ENCODE peak calls at places on chromosomes 2 and 18, in five cellular contexts. G, Z, D, Q and H are unnamed samples.

GRCh38 chr2:236606023-236606422 is 36.4 kb downstream of the ACKR3 start:
- DNase-seq in G (no peak), Z (no peak), D (no peak), Q (no peak), H (no peak)

GRCh38 chr2:133326651-133327397 is 241.4 kb downstream of the NCKAP5 start:
- DNase-seq in G (no peak), Z (no peak), D (no peak), Q (no peak), H (no peak)

GRCh38 chr18:75201936-75202335 is 7.0 kb downstream of the PTGR3 start:
- DNase-seq in G (no peak), Z (no peak), D (no peak), Q (no peak), H (no peak)

GRCh38 chr18:50428531-50429206 is 53.8 kb downstream of the SKA1 start:
- DNase-seq in G (no peak), Z (no peak), D (no peak), Q (no peak), H (no peak)

GRCh38 chr2:233098615-233099014 is 38.5 kb downstream of the INPP5D start:
- DNase-seq in G (no peak), Z (no peak), D (no peak), Q (no peak), H (no peak)

GRCh38 chr18:28178720-28179119 is 1.8 kb upstream of the CDH2 start:
- DNase-seq in G (no peak), Z (no peak), D (no peak), Q (peak; percentile 34), H (no peak)

GRCh38 chr2:166180951-166181812 is 53.4 kb upstream of the SCN1A start:
- DNase-seq in G (peak; percentile 74), Z (no peak), D (peak; percentile 57), Q (peak; percentile 74), H (no peak)

GRCh38 chr2:55120634-55121359 is 70.5 kb upstream of the RTN4 start:
- DNase-seq in G (peak; percentile 60), Z (no peak), D (no peak), Q (peak; percentile 47), H (no peak)

GRCh38 chr2:143034292-143035074 is 94.7 kb upstream of the ARHGAP15 start:
- DNase-seq in G (no peak), Z (peak; percentile 51), D (peak; percentile 85), Q (peak; percentile 81), H (no peak)

GRCh38 chr2:41870948-41871522 is 176.8 kb upstream of the PKDCC start:
- DNase-seq in G (no peak), Z (no peak), D (no peak), Q (no peak), H (no peak)

GRCh38 chr18:34543940-34544339 is 166.2 kb upstream of the DTNA start:
- DNase-seq in G (no peak), Z (no peak), D (no peak), Q (no peak), H (no peak)

GRCh38 chr18:61756244-61756643 is 136.6 kb downstream of the RNF152 start:
- DNase-seq in G (no peak), Z (no peak), D (no peak), Q (no peak), H (no peak)

GRCh38 chr18:80245781-80246655 is 1.3 kb downstream of the PARD6G start:
- DNase-seq in G (peak; percentile 75), Z (no peak), D (no peak), Q (peak; percentile 58), H (no peak)

GRCh38 chr18:36176739-36177138 is 10.6 kb upstream of the MOCOS start:
- DNase-seq in G (no peak), Z (no peak), D (no peak), Q (no peak), H (no peak)

GRCh38 chr2:98518106-98518505 is 73.4 kb downstream of the INPP4A start:
- DNase-seq in G (no peak), Z (no peak), D (peak; percentile 24), Q (no peak), H (no peak)

DNA sequence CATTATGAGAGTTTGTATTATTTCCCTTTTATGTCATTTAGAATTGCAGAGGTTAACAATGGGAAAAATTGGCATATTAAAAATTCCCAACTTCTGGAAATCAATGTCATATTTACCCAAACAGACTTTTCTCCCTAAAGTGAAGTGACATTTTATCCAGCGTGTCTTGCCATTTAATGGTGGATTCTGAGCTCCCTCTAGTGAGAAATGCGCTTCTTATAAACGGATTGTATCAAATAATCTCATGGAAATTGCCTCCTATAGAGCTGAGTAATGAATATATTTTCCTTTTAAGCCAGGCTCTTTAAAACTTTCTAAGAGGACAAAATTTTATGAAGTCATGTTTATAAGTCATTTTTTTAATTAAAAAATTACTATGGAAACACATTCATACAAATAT is 5.7 kb upstream of the GCFC2 start:
- DNase-seq in G (no peak), Z (no peak), D (no peak), Q (no peak), H (no peak)
- TF ChIP-seq CTCF in G (no peak), Z (no peak), D (no peak), Q (no peak), H (no peak)

GRCh38 chr2:16608661-16609643 is 56.7 kb downstream of the CYRIA start:
- DNase-seq in G (peak; percentile 96), Z (no peak), D (peak; percentile 78), Q (peak; percentile 87), H (peak; percentile 30)
- TF ChIP-seq CTCF in G (peak; percentile 98), Z (peak; percentile 99), D (peak; percentile 80), Q (peak; percentile 94), H (peak; percentile 94)

GRCh38 chr2:64369706-64370105 is 84.3 kb upstream of the LGALSL start:
- DNase-seq in G (no peak), Z (no peak), D (no peak), Q (no peak), H (no peak)

GRCh38 chr2:64371727-64372126 is 82.2 kb upstream of the LGALSL start:
- DNase-seq in G (no peak), Z (no peak), D (no peak), Q (no peak), H (no peak)

GRCh38 chr2:64363848-64364247 is 90.1 kb upstream of the LGALSL start:
- DNase-seq in G (no peak), Z (no peak), D (no peak), Q (no peak), H (no peak)

GRCh38 chr2:64367868-64368267 is 86.1 kb upstream of the LGALSL start:
- DNase-seq in G (no peak), Z (no peak), D (no peak), Q (no peak), H (no peak)

DNA sequence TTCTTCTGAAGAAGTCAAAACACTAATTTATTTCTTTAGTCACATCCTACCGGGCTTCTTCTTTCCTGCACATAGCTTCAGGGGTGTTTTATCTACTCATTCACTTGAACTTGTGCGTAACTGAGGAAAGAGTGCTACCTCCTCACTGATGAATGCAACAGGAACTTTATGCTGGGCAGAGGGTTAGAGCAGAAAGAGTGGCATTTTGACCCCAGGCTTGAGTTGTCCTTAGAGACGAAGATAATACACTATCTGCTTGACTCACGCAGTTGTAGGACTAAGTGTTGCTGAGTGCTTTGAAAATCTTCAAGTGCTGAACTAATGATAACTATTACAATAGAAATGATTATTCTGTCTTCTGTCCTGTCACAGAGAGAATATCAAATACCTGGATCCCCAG is 86.5 kb upstream of the LGALSL start:
- DNase-seq in G (no peak), Z (no peak), D (no peak), Q (no peak), H (no peak)
- TF ChIP-seq CTCF in G (no peak), Z (no peak), D (no peak), Q (no peak), H (no peak)

GRCh38 chr18:5995626-5996025 is 100.3 kb upstream of the TMEM200C start:
- DNase-seq in G (no peak), Z (no peak), D (no peak), Q (no peak), H (no peak)
- TF ChIP-seq CTCF in G (no peak), Z (no peak), D (no peak), Q (no peak), H (no peak)

GRCh38 chr2:121479882-121480522 is 50.7 kb upstream of the RNU4ATAC start:
- DNase-seq in G (no peak), Z (no peak), D (no peak), Q (peak; percentile 32), H (no peak)
- TF ChIP-seq CTCF in G (no peak), Z (peak; percentile 32), D (no peak), Q (peak; percentile 16), H (no peak)

GRCh38 chr2:19648583-19648982 is 253.2 kb downstream of the TTC32 start:
- DNase-seq in G (no peak), Z (no peak), D (no peak), Q (peak; percentile 28), H (no peak)

GRCh38 chr2:19649785-19650380 is 251.9 kb downstream of the TTC32 start:
- DNase-seq in G (no peak), Z (peak; percentile 98), D (no peak), Q (peak; percentile 56), H (no peak)

GRCh38 chr2:19651466-19651865 is 250.3 kb downstream of the TTC32 start:
- DNase-seq in G (no peak), Z (no peak), D (no peak), Q (no peak), H (no peak)

GRCh38 chr2:19646987-19647386 is 254.8 kb downstream of the TTC32 start:
- DNase-seq in G (no peak), Z (no peak), D (no peak), Q (no peak), H (no peak)

GRCh38 chr2:19649107-19649506 is 252.7 kb downstream of the TTC32 start:
- DNase-seq in G (no peak), Z (no peak), D (no peak), Q (no peak), H (no peak)
- TF ChIP-seq CTCF in G (no peak), Z (no peak), D (no peak), Q (no peak), H (no peak)

GRCh38 chr2:74887445-74887951 is 53.6 kb downstream of the HK2 start:
- DNase-seq in G (no peak), Z (no peak), D (no peak), Q (no peak), H (no peak)

GRCh38 chr2:74884866-74885265 is 50.9 kb downstream of the HK2 start:
- DNase-seq in G (no peak), Z (no peak), D (no peak), Q (no peak), H (no peak)

GRCh38 chr2:74887961-74888670 is 54.2 kb downstream of the HK2 start:
- DNase-seq in G (no peak), Z (no peak), D (no peak), Q (no peak), H (no peak)

GRCh38 chr2:74886251-74886650 is 52.3 kb downstream of the HK2 start:
- DNase-seq in G (no peak), Z (no peak), D (no peak), Q (no peak), H (no peak)

GRCh38 chr2:74886811-74887210 is 52.9 kb downstream of the HK2 start:
- DNase-seq in G (no peak), Z (no peak), D (no peak), Q (no peak), H (no peak)
- TF ChIP-seq CTCF in G (no peak), Z (no peak), D (no peak), Q (no peak), H (no peak)

GRCh38 chr2:218146056-218146455 is 20.2 kb downstream of the CXCR2 start:
- DNase-seq in G (no peak), Z (no peak), D (no peak), Q (no peak), H (no peak)
- TF ChIP-seq CTCF in G (no peak), Z (no peak), D (no peak), Q (no peak), H (no peak)

GRCh38 chr2:74762789-74763188 is 71.1 kb upstream of the HK2 start:
- DNase-seq in G (no peak), Z (no peak), D (no peak), Q (no peak), H (no peak)
- TF ChIP-seq CTCF in G (no peak), Z (no peak), D (no peak), Q (peak; percentile 5), H (no peak)